ENCODE peak calls at places on chromosomes 12 and 14, in ten cellular contexts. Q, H, X, J, N, V, L, B, Y and C are unnamed samples.

GRCh38 chr14:93268406-93268805 is 61.4 kb downstream of the UBR7 start:
- DNase-seq in Q (no peak), H (no peak), X (no peak), J (no peak), N (no peak), V (no peak), L (no peak), B (no peak), Y (no peak), C (no peak)

GRCh38 chr12:6606331-6607131 is 648 bp downstream of the CHD4 start:
- DNase-seq in Q (no peak), H (peak; percentile 68), X (peak; percentile 29), J (peak; percentile 50), N (peak; percentile 77), V (no peak), L (peak; percentile 74), B (peak; percentile 57), Y (peak; percentile 94), C (peak; percentile 47)

GRCh38 chr14:87131879-87132278 is 861.1 kb downstream of the GALC start:
- DNase-seq in Q (peak; percentile 55), H (no peak), X (peak; percentile 35), J (no peak), N (no peak), V (peak; percentile 34), L (no peak), B (no peak), Y (no peak), C (no peak)

GRCh38 chr14:103537175-103537990 is 8.4 kb downstream of the TRMT61A start:
- DNase-seq in Q (no peak), H (no peak), X (no peak), J (no peak), N (no peak), V (no peak), L (no peak), B (no peak), Y (peak; percentile 63), C (no peak)

GRCh38 chr14:62002636-62003035 is 240.4 kb downstream of the SNAPC1 start:
- DNase-seq in Q (no peak), H (no peak), X (no peak), J (no peak), N (no peak), V (no peak), L (no peak), B (no peak), Y (no peak), C (no peak)

GRCh38 chr12:3071107-3071506 is 6.1 kb upstream of the TSPAN9 start:
- DNase-seq in Q (no peak), H (no peak), X (no peak), J (no peak), N (no peak), V (no peak), L (no peak), B (no peak), Y (no peak), C (no peak)

GRCh38 chr12:70619471-70620152 is 17.6 kb downstream of the PTPRB start:
- DNase-seq in Q (peak; percentile 13), H (no peak), X (no peak), J (no peak), N (no peak), V (no peak), L (no peak), B (no peak), Y (no peak), C (no peak)

GRCh38 chr14:75615200-75615599 is 36.8 kb downstream of the FLVCR2 start:
- DNase-seq in Q (no peak), H (no peak), X (no peak), J (no peak), N (no peak), V (peak; percentile 58), L (no peak), B (no peak), Y (no peak), C (no peak)

GRCh38 chr14:67357583-67358354 is 1.8 kb downstream of the ATP6V1D start:
- DNase-seq in Q (no peak), H (no peak), X (no peak), J (no peak), N (no peak), V (no peak), L (no peak), B (no peak), Y (no peak), C (no peak)

GRCh38 chr14:88521818-88522217 is 33.0 kb downstream of the PTPN21 start:
- DNase-seq in Q (no peak), H (no peak), X (no peak), J (no peak), N (no peak), V (no peak), L (no peak), B (no peak), Y (no peak), C (no peak)

GRCh38 chr14:55581011-55581806 is 1.2 kb downstream of the KTN1 start:
- DNase-seq in Q (peak; percentile 29), H (peak; percentile 32), X (peak; percentile 67), J (no peak), N (peak; percentile 64), V (peak; percentile 41), L (peak; percentile 37), B (peak; percentile 34), Y (peak; percentile 79), C (peak; percentile 34)